ENCODE peak calls at places on chromosome 15, in nine cellular contexts. F, H, O, I, U, B, K, X and G are unnamed samples.
A peak's percentile ranks its signal among the peaks of the same experiment; 100 is the strongest.

GRCh38 chr15:74399511-74400312 is 32.3 kb upstream of the CYP11A1 start:
- DNase-seq in B (no peak), U (no peak), I (no peak), K (peak; percentile 72), X (no peak), O (no peak), F (no peak), H (no peak), G (peak; percentile 35)

GRCh38 chr15:62135532-62136134 is 29.5 kb downstream of the C2CD4B start:
- DNase-seq in U (no peak), X (no peak), B (no peak), F (peak; percentile 6), I (no peak), O (no peak), K (no peak), H (no peak), G (no peak)

GRCh38 chr15:53837263-53837662 is 77.8 kb upstream of the WDR72 start:
- DNase-seq in B (no peak), H (no peak), O (peak; percentile 83), U (no peak), X (no peak), I (no peak), K (no peak), F (peak; percentile 84), G (peak; percentile 86)

GRCh38 chr15:32852771-32853170 is 135.0 kb downstream of the GREM1 start:
- DNase-seq in B (no peak), I (no peak), X (no peak), K (no peak), U (no peak), H (no peak), F (no peak), O (no peak), G (no peak)

GRCh38 chr15:31503256-31503655 is 176.6 kb downstream of the KLF13 start:
- DNase-seq in U (no peak), X (no peak), H (no peak), F (no peak), I (no peak), O (no peak), K (no peak), B (no peak), G (no peak)

GRCh38 chr15:99121207-99121606 is 16.3 kb downstream of the SYNM start:
- DNase-seq in X (no peak), B (no peak), I (peak; percentile 44), O (no peak), H (no peak), U (no peak), F (no peak), K (no peak), G (no peak)

GRCh38 chr15:46089438-46090044 is 454.7 kb downstream of the SQOR start:
- DNase-seq in I (no peak), B (no peak), O (no peak), U (no peak), X (no peak), K (no peak), H (no peak), F (no peak), G (no peak)

GRCh38 chr15:37638139-37638538 is 296.3 kb upstream of the TMCO5A start:
- DNase-seq in I (no peak), F (no peak), H (no peak), U (no peak), X (no peak), O (no peak), B (no peak), K (no peak), G (no peak)

GRCh38 chr15:63339006-63339766 is 42.5 kb downstream of the CA12 start:
- DNase-seq in B (no peak), O (no peak), X (no peak), U (no peak), I (no peak), K (no peak), F (no peak), H (no peak), G (no peak)

GRCh38 chr15:80317389-80318169 is 65.6 kb upstream of the CTXND1 start:
- DNase-seq in I (no peak), U (no peak), X (no peak), B (no peak), F (no peak), O (no peak), K (no peak), H (no peak), G (no peak)

GRCh38 chr15:81304226-81304625 is 19.7 kb downstream of the STARD5 start:
- DNase-seq in H (no peak), X (no peak), I (no peak), B (no peak), O (no peak), F (no peak), K (peak; percentile 45), U (no peak), G (no peak)

GRCh38 chr15:77487479-77487861 is 66.8 kb downstream of the HMG20A start:
- DNase-seq in K (no peak), X (no peak), H (no peak), F (no peak), I (no peak), U (no peak), O (no peak), B (no peak), G (no peak)

GRCh38 chr15:99441871-99442267 is 123.9 kb upstream of the MEF2A start:
- DNase-seq in X (no peak), O (no peak), B (no peak), H (no peak), F (no peak), I (no peak), U (no peak), K (peak; percentile 31), G (no peak)

GRCh38 chr15:60966316-60966715 is 262.8 kb downstream of the RORA start:
- DNase-seq in F (no peak), U (no peak), X (no peak), H (no peak), I (no peak), B (peak; percentile 57), O (no peak), K (no peak), G (no peak)

GRCh38 chr15:80585544-80586018 is 109.5 kb upstream of the ABHD17C start:
- DNase-seq in O (no peak), K (no peak), U (no peak), X (no peak), F (peak; percentile 56), I (no peak), H (peak; percentile 50), B (no peak), G (no peak)

GRCh38 chr15:31362121-31362520 is 35.5 kb downstream of the KLF13 start:
- DNase-seq in O (no peak), I (peak; percentile 39), K (no peak), B (no peak), U (no peak), X (no peak), H (no peak), F (no peak), G (no peak)

GRCh38 chr15:85872125-85872524 is 77.4 kb upstream of the KLHL25 start:
- DNase-seq in B (no peak), X (no peak), H (no peak), K (no peak), O (no peak), U (no peak), I (no peak), F (no peak), G (no peak)

GRCh38 chr15:39598186-39598850 is 17.4 kb downstream of the THBS1 start:
- DNase-seq in F (no peak), I (no peak), B (no peak), U (no peak), H (no peak), K (no peak), X (no peak), O (no peak), G (peak; percentile 71)

GRCh38 chr15:100703032-100703578 is 100.7 kb downstream of the ASB7 start:
- DNase-seq in B (no peak), H (no peak), O (no peak), F (no peak), U (no peak), I (no peak), X (no peak), K (no peak), G (no peak)

GRCh38 chr15:68252925-68253534 is 23.5 kb upstream of the CLN6 start:
- DNase-seq in F (peak; percentile 59), O (peak; percentile 78), K (no peak), H (peak; percentile 69), B (peak; percentile 51), U (peak; percentile 62), X (peak; percentile 30), I (no peak), G (peak; percentile 62)

GRCh38 chr15:44034933-44035624 is 160.0 kb downstream of the FRMD5 start:
- DNase-seq in K (no peak), I (no peak), U (no peak), O (no peak), F (no peak), B (peak; percentile 63), X (no peak), H (no peak), G (no peak)

GRCh38 chr15:96338772-96339661 is 8.5 kb downstream of the NR2F2 start:
- DNase-seq in I (no peak), B (no peak), K (no peak), U (no peak), O (no peak), F (no peak), X (no peak), H (no peak), G (no peak)

GRCh38 chr15:39118510-39118909 is 462.4 kb upstream of the THBS1 start:
- DNase-seq in K (no peak), B (no peak), F (no peak), U (no peak), O (no peak), I (no peak), H (no peak), X (no peak), G (no peak)

GRCh38 chr15:96160269-96160668 is 170.2 kb upstream of the NR2F2 start:
- DNase-seq in B (no peak), I (no peak), X (no peak), F (no peak), K (no peak), O (no peak), H (no peak), U (no peak), G (no peak)